ENCODE peak calls at places on chromosomes 11 and 22, in eight cellular contexts. P, I, X, C, M, J, Y and S are unnamed samples.
A peak's percentile ranks its signal among the peaks of the same experiment; 100 is the strongest.

GRCh38 chr11:61541568-61541967 is 33.0 kb downstream of the LRRC10B start:
- DNase-seq in X (peak; percentile 9), P (no peak), J (no peak), Y (peak; percentile 47), C (no peak), I (no peak), M (no peak), S (no peak)

GRCh38 chr11:18394928-18395734 is 768 bp downstream of the LDHA start:
- DNase-seq in I (peak; percentile 31), J (no peak), Y (peak; percentile 44), X (peak; percentile 57), M (no peak), P (no peak), C (peak; percentile 15), S (peak; percentile 39)

GRCh38 chr11:61332266-61332822 is 561 bp downstream of the DDB1 start:
- DNase-seq in P (no peak), X (peak; percentile 10), Y (peak; percentile 40), C (no peak), J (no peak), M (no peak), I (no peak), S (no peak)

GRCh38 chr11:42200311-42200710 is 740.9 kb upstream of the LRRC4C start:
- DNase-seq in I (no peak), P (no peak), X (no peak), Y (no peak), J (no peak), M (no peak), C (no peak), S (no peak)

GRCh38 chr11:128555606-128556005 is 31.8 kb downstream of the ETS1 start:
- DNase-seq in C (no peak), I (no peak), J (no peak), P (no peak), Y (no peak), M (no peak), X (no peak), S (no peak)

GRCh38 chr11:113874920-113875413 is 405 bp downstream of the USP28 start:
- DNase-seq in I (no peak), Y (no peak), X (no peak), P (peak; percentile 81), M (no peak), C (no peak), J (no peak), S (no peak)

GRCh38 chr22:39173050-39173706 is 20.7 kb upstream of the CBX7 start:
- DNase-seq in X (no peak), I (no peak), M (no peak), J (no peak), C (no peak), Y (no peak), P (peak; percentile 68), S (no peak)

GRCh38 chr11:72947229-72947628 is 133.0 kb downstream of the ATG16L2 start:
- DNase-seq in Y (no peak), M (no peak), J (no peak), P (no peak), C (no peak), I (no peak), X (no peak), S (no peak)

GRCh38 chr11:69498614-69499175 is 17.2 kb downstream of the LINC01488 start:
- DNase-seq in P (no peak), Y (no peak), I (no peak), M (no peak), X (no peak), J (no peak), C (no peak), S (no peak)

GRCh38 chr22:27637604-27638003 is 164.0 kb downstream of the MN1 start:
- DNase-seq in I (no peak), C (no peak), P (no peak), M (no peak), Y (no peak), J (no peak), X (no peak), S (no peak)

GRCh38 chr11:35664977-35665441 is 2.4 kb downstream of the TRIM44 start:
- DNase-seq in M (no peak), X (no peak), C (no peak), I (no peak), P (no peak), J (no peak), Y (peak; percentile 13), S (no peak)

GRCh38 chr11:122706689-122707088 is 51.2 kb downstream of the UBASH3B start:
- DNase-seq in P (no peak), X (no peak), J (no peak), I (no peak), C (no peak), M (no peak), Y (no peak), S (no peak)

GRCh38 chr11:8310743-8311298 is 47.1 kb upstream of the LMO1 start:
- DNase-seq in J (no peak), Y (no peak), X (no peak), I (no peak), M (no peak), P (no peak), C (no peak), S (no peak)

GRCh38 chr11:68904458-68904847 is 762 bp downstream of the IGHMBP2 start:
- DNase-seq in C (peak; percentile 5), P (no peak), J (no peak), Y (peak; percentile 62), I (no peak), X (peak; percentile 16), M (no peak), S (peak; percentile 50)

GRCh38 chr11:2759228-2760195 is 59.7 kb upstream of the KCNQ1OT1 start:
- DNase-seq in X (no peak), I (peak; percentile 20), C (no peak), J (peak; percentile 6), Y (no peak), M (no peak), P (peak; percentile 59), S (no peak)

GRCh38 chr11:10514210-10514609 is 26.8 kb downstream of the RNF141 start:
- DNase-seq in J (no peak), I (no peak), P (no peak), X (peak; percentile 11), C (no peak), Y (no peak), M (no peak), S (no peak)

GRCh38 chr11:18115360-18116127 is 9.7 kb upstream of the SAAL1 start:
- DNase-seq in Y (peak; percentile 73), J (peak; percentile 57), C (peak; percentile 47), I (peak; percentile 70), M (peak; percentile 31), X (peak; percentile 85), P (no peak), S (peak; percentile 9)

DNA sequence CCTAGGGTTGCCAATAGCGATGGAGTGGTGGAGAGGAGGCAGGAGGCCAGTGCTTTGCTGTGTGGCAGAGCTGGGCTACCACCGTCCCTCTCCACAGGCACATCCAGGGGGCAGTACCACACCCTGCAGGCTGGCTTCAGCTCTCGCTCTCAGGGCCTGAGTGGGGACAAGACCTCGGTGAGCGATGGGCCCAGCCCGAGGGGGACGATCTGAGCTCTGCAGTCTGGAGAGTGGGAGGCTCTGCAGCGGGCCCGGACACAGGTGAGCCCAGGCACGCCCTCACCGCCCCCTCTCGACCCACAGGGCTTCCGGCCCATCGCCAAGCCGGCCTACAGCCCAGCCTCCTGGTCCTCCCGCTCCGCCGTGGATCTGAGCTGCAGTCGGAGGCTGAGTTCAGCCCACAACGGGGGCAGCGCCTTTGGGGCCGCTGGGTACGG is 2.5 kb downstream of the PKP3 start:
- DNase-seq in X (no peak), P (no peak), Y (no peak), I (no peak), C (no peak), M (no peak), J (no peak), S (no peak)
- TF ChIP-seq CTCF in X (no peak), P (no peak), Y (no peak), I (no peak), C (no peak), M (no peak), J (no peak), S (peak; percentile 24)

DNA sequence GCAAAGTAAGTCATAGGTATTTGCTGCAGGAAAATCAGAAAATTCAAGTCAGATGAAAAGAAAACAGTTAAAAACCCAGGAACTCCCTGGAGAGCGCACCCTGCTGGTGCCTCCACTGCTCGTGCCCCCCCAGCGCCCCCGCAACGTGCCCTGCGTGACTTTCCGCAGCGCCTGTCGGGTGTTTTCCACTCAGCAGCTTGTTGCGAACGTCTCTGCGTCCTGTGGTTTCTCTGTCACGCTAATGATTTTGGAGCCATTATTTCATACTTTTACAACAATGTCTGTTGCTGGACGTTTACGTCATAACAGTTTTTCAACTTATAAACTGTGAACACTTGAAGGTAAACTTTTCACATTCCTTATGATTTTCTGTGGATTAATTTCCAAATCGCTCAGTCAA is 5.0 kb downstream of the CRELD2 start:
- DNase-seq in J (no peak), C (peak; percentile 35), M (no peak), I (no peak), Y (peak; percentile 54), P (no peak), X (no peak), S (peak; percentile 85)
- TF ChIP-seq CTCF in J (no peak), C (no peak), M (no peak), I (no peak), Y (peak; percentile 21), P (no peak), X (peak; percentile 80), S (peak; percentile 75)

GRCh38 chr11:120950880-120951279 is 73.0 kb upstream of the TBCEL start:
- DNase-seq in C (no peak), I (no peak), J (no peak), Y (no peak), P (no peak), M (no peak), X (no peak), S (no peak)

GRCh38 chr11:120940297-120940847 is 83.5 kb upstream of the TBCEL start:
- DNase-seq in P (no peak), X (no peak), I (no peak), M (no peak), C (no peak), J (no peak), Y (no peak), S (no peak)

GRCh38 chr11:120941000-120941399 is 82.9 kb upstream of the TBCEL start:
- DNase-seq in C (no peak), I (no peak), X (no peak), M (no peak), J (no peak), Y (no peak), P (no peak), S (no peak)

GRCh38 chr11:120942701-120943100 is 81.2 kb upstream of the TBCEL start:
- DNase-seq in I (no peak), Y (no peak), P (no peak), C (no peak), X (no peak), J (no peak), M (no peak), S (no peak)

DNA sequence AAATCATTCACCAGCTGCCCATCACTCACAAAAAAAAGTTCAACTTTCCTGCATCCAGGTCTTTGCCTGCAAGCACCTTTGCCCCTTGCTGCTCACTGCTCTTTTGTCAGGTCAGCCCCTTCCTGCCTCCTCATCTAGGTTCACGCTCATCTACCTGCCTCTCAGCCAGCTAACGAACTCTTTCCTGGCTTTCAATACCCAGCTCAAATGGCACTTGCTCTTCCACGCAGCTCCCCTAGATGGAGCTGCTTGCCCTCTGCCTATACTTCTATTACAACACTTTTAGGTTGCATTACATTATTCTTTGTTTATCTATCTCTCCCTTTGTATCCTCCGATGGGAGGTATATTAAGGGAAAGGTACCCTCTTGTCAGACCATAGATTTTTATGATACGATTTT is 78.9 kb upstream of the TBCEL start:
- DNase-seq in X (no peak), P (no peak), J (no peak), I (no peak), C (no peak), Y (peak; percentile 19), M (no peak), S (no peak)
- TF ChIP-seq CTCF in X (peak; percentile 71), P (peak; percentile 6), J (no peak), I (no peak), C (no peak), Y (peak; percentile 47), M (no peak), S (peak; percentile 34)

GRCh38 chr11:14611939-14612338 is 31.7 kb upstream of the PDE3B start:
- DNase-seq in I (no peak), X (no peak), C (no peak), P (no peak), M (no peak), J (no peak), Y (peak; percentile 73), S (no peak)
- TF ChIP-seq CTCF in I (no peak), X (no peak), C (no peak), P (no peak), M (no peak), J (no peak), Y (no peak), S (no peak)